ENCODE peak calls at places on chromosomes 4 and X, in four cellular contexts. S is osteoblast, C is thyroid gland, N is body of pancreas. X is an unnamed sample.

GRCh38 chr4:6701371-6701770 is 7.7 kb downstream of the S100P start:
- DNase-seq in S (peak), C (no peak), N (no peak), X (no peak)

GRCh38 chrX:30521440-30522182 is 56.0 kb downstream of the TASL start:
- DNase-seq in S (peak), C (no peak), N (no peak), X (no peak)

GRCh38 chr4:79083406-79084010 is 144.3 kb upstream of the PAQR3 start:
- DNase-seq in S (no peak), C (no peak), N (peak), X (no peak)

GRCh38 chr4:130210871-130211270 is 1114.9 kb downstream of the C4orf33 start:
- DNase-seq in S (peak), C (no peak), N (no peak), X (no peak)

GRCh38 chr4:8745036-8745827 is 126.4 kb downstream of the HMX1 start:
- DNase-seq in S (peak), C (no peak), N (no peak), X (no peak)

GRCh38 chr4:155249036-155249566 is 40.7 kb downstream of the NPY2R start:
- DNase-seq in S (no peak), C (no peak), N (no peak), X (no peak)

GRCh38 chrX:21691512-21692018 is 33.4 kb upstream of the KLHL34 start:
- DNase-seq in S (no peak), C (no peak), N (no peak), X (no peak)

GRCh38 chrX:28586291-28586690 is 955 bp upstream of the IL1RAPL1 start:
- DNase-seq in S (no peak), C (no peak), N (no peak), X (peak)

GRCh38 chr4:94516067-94516466 is 64.3 kb downstream of the PDLIM5 start:
- DNase-seq in S (peak), C (no peak), N (no peak), X (no peak)

GRCh38 chrX:66110112-66110511 is 53.9 kb upstream of the HEPH start:
- DNase-seq in S (no peak), C (no peak), N (no peak), X (no peak)

GRCh38 chrX:118049713-118050112 is 66.9 kb downstream of the KLHL13 start:
- DNase-seq in S (no peak), C (no peak), N (no peak), X (no peak)

GRCh38 chr4:142416711-142417275 is 429.3 kb downstream of the INPP4B start:
- DNase-seq in S (no peak), C (no peak), N (no peak), X (no peak)
- H3K4me3 ChIP-seq in S (peak), C (no peak), N (no peak), X (no peak)

GRCh38 chr4:153788419-153789276 is at the start of gene SFRP2:
- DNase-seq in S (peak), C (no peak), N (peak), X (peak)

GRCh38 chr4:153788064-153788418 is 842 bp downstream of the SFRP2 start:
- DNase-seq in S (no peak), C (no peak), N (no peak), X (no peak)

GRCh38 chr4:153784300-153784699 is 4.6 kb downstream of the SFRP2 start:
- DNase-seq in S (no peak), C (no peak), N (no peak), X (no peak)

GRCh38 chr4:153787156-153787555 is 1.7 kb downstream of the SFRP2 start:
- DNase-seq in S (no peak), C (no peak), N (no peak), X (no peak)

DNA sequence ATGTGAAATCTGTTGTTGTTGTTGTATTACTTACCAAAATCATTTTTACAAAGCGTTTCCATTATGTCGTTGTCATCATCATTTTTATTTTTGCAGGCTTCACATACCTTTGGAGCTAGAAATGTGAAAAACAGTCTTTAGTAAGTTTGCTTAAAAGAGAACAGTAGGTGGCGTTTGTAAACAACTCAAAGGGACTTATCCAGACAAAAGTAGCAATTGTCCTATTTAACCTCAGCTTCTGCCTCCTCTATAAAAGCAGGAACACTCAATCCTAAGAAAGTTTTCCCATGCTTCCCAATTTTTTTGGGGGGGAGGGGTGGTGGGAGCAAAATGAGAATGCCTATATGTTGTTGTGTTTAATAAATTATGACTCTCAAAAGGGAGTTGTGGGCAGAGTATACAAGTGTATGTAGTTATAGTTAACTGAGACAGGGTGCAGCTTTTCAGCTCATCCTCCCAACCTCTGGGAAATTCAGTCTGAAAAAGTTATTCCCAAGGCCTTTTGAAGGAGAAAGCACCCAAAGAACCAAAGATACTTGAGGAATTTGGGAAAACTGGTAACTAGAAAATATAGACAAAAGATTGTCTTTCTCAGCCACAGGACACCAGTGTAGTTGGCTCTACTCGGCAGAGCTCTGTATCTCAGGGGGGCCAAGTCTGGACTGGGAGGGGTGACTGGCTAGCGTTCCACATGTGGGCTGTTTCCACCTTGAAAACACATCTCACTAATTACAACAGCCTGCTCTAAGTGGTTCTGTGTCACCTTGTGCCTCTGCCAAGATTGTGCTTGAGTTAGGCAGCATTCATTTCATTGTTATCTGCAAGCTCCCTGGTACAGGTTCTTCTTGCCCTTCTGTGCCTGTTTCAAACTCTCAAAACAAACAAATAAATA is 2.8 kb downstream of the SFRP2 start:
- DNase-seq in S (peak), C (no peak), N (no peak), X (no peak)
- TF ChIP-seq CTCF in S (peak), C (no peak), N (peak), X (no peak)

DNA sequence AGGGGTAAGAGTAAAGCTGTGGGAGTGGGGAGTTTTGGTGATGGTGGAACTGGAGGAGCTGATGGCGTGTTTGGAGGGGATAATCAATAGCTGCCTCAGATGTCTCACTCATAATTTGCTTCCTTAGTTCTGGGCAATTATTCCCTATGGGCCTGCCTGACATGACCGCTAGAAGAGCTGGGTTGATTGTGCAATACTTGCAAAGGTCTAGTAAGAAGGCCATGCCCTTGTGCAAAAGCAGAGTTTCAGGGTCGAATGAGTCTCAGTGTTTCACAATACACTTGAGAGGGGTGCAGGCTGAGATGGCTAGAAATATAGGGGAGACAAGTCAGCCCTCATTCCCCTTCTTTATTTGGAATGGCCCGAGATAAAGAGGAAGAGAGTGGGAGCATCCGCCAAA is 858.4 kb upstream of the POU3F4 start:
- DNase-seq in S (no peak), C (no peak), N (no peak), X (no peak)
- H3K27ac ChIP-seq in S (no peak), C (no peak), N (no peak), X (no peak)

DNA sequence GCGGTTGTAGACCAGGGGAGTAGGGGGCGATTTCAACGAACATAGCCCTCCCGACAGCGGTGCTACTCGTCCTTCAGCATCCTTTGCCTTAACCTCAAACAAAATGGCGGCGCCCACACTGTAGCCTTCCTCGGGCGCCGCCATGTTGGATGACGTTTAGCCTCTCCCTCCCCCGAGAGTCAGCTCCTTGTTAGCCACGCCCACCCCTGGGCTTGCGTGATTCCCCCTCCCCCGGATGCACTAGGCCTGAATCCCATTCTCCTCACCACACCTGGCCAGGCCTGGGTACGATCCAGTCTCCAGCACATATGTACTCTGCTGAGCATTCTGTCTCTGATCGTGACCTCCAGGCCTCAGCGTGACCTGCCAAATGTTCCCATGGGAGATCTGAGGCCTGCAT is 49.0 kb upstream of the ZNF157 start:
- DNase-seq in S (no peak), C (peak), N (peak), X (peak)
- H3K4me3 ChIP-seq in S (peak), C (no peak), N (no peak), X (no peak)